ENCODE peak calls at places on chromosomes 7 and 10, in six cellular contexts. N is H1; B is PC-9; F is CD4-positive, alpha-beta memory T cell; I is A673; J is pancreas. K is an unnamed sample. For H3K36me3, the result is how much of the 10 kb centered on the place peaks cover.

GRCh38 chr7:70630647-70631457 is 501.1 kb upstream of the GALNT17 start:
- DNase-seq in F (no peak), J (no peak), N (no peak), B (no peak), I (no peak), K (no peak)

GRCh38 chr10:110410329-110411046 is 87.2 kb upstream of the DUSP5 start:
- DNase-seq in F (no peak), B (peak), J (no peak), N (no peak), I (no peak), K (no peak)

GRCh38 chr10:81838950-81839349 is 36.0 kb upstream of the NRG3 start:
- DNase-seq in B (no peak), N (peak), J (no peak), F (no peak), I (no peak), K (no peak)

GRCh38 chr7:69182596-69183467 is 415.4 kb upstream of the AUTS2 start:
- DNase-seq in B (no peak), I (no peak), N (no peak), F (no peak), J (no peak), K (no peak)

GRCh38 chr10:70673929-70674559 is 1.7 kb downstream of the ADAMTS14 start:
- DNase-seq in F (no peak), B (peak), I (no peak), J (no peak), N (no peak), K (no peak)

GRCh38 chr7:50217961-50218360 is 86.6 kb upstream of the IKZF1 start:
- DNase-seq in F (no peak), N (no peak), J (no peak), B (no peak), I (no peak), K (no peak)

GRCh38 chr10:82254237-82254636 is 379.2 kb downstream of the NRG3 start:
- DNase-seq in B (peak), J (no peak), F (no peak), N (no peak), I (no peak), K (no peak)

GRCh38 chr10:18400201-18400910 is 251.0 kb downstream of the NSUN6 start:
- DNase-seq in J (no peak), F (no peak), B (no peak), I (no peak), N (no peak), K (peak)

GRCh38 chr7:147586526-147586925 is 1004.0 kb upstream of the C7orf33 start:
- DNase-seq in N (no peak), J (no peak), B (no peak), I (no peak), F (no peak), K (no peak)

GRCh38 chr7:133971658-133972057 is 155.5 kb upstream of the LRGUK start:
- DNase-seq in F (no peak), N (no peak), B (no peak), I (no peak), J (no peak), K (no peak)

GRCh38 chr7:158074896-158075632 is 512.6 kb downstream of the PTPRN2 start:
- DNase-seq in F (no peak), N (no peak), I (no peak), B (no peak), J (peak), K (no peak)

GRCh38 chr10:29105516-29106215 is 183.2 kb upstream of the LYZL1 start:
- DNase-seq in I (no peak), B (peak), F (no peak), N (no peak), J (no peak), K (no peak)

GRCh38 chr10:28241766-28242399 is 61.0 kb downstream of the MPP7 start:
- DNase-seq in F (peak), N (no peak), I (peak), J (no peak), B (no peak), K (no peak)

GRCh38 chr7:21092923-21093702 is 306.4 kb upstream of the SP8 start:
- DNase-seq in F (no peak), B (no peak), J (no peak), N (no peak), I (no peak), K (no peak)

GRCh38 chr7:43199333-43199732 is 86.9 kb downstream of the HECW1 start:
- DNase-seq in I (peak), F (no peak), B (peak), J (no peak), N (no peak), K (no peak)

GRCh38 chr7:95407751-95408150 is 11.6 kb upstream of the PON3 start:
- DNase-seq in F (no peak), J (no peak), N (no peak), I (no peak), B (no peak), K (no peak)

GRCh38 chr7:2922866-2923265 is 78.8 kb upstream of the GNA12 start:
- DNase-seq in B (no peak), F (no peak), N (no peak), J (peak), I (no peak), K (no peak)

GRCh38 chr7:153185936-153186335 is 426.4 kb downstream of the ACTR3B start:
- DNase-seq in J (no peak), N (no peak), I (no peak), F (no peak), B (no peak), K (no peak)

GRCh38 chr10:131087464-131088215 is 223.9 kb downstream of the TCERG1L start:
- DNase-seq in I (no peak), B (no peak), J (no peak), N (no peak), F (no peak), K (no peak)

GRCh38 chr10:34722404-34722803 is 92.7 kb downstream of the PARD3 start:
- DNase-seq in J (no peak), B (no peak), N (peak), I (no peak), F (no peak), K (no peak)

GRCh38 chr7:91941450-91941849 is 788 bp downstream of the AKAP9 start:
- DNase-seq in N (no peak), B (peak), I (peak), J (no peak), F (peak), K (peak)

GRCh38 chr7:140025814-140026433 is 36.8 kb downstream of the PARP12 start:
- DNase-seq in B (no peak), N (no peak), F (no peak), J (no peak), I (no peak), K (no peak)

GRCh38 chr7:140028311-140028710 is 34.4 kb downstream of the PARP12 start:
- DNase-seq in F (no peak), N (no peak), B (no peak), I (no peak), J (no peak), K (no peak)

GRCh38 chr7:140025241-140025640 is 37.5 kb downstream of the PARP12 start:
- DNase-seq in B (no peak), I (no peak), N (no peak), J (no peak), F (no peak), K (no peak)

GRCh38 chr7:140027866-140028265 is 34.9 kb downstream of the PARP12 start:
- DNase-seq in F (no peak), B (no peak), J (no peak), I (no peak), N (no peak), K (no peak)

DNA sequence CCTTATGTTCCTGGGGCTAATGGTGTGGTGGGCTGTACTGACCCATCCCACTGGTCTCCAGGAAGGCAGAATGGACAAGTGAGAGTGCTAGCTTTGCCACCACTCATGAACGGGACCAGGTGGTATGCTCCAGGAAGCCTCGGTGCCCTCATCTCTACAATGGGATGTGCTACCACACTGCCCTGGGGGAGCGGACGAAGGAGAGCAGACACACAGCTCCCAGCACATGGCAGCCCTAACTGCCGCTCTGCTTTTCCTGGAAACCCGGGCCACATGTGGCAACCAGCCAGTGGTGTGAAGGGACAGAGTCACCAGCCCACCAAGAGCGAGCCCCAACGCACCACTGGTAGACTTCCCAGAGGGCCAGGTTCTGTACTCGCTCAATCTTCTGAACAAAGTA is 35.8 kb downstream of the PARP12 start:
- DNase-seq in J (no peak), I (no peak), N (no peak), F (no peak), B (no peak), K (no peak)
- H3K36me3 ChIP-seq in J (under half), I (under half), N (under half), F (under half), B (under half), K (under half)

GRCh38 chr7:39693812-39694211 is 70.4 kb downstream of the RALA start:
- DNase-seq in I (no peak), B (no peak), J (no peak), F (no peak), N (no peak), K (no peak)

GRCh38 chr7:39697481-39697880 is 74.1 kb downstream of the RALA start:
- DNase-seq in I (no peak), F (no peak), B (no peak), N (no peak), J (no peak), K (no peak)

GRCh38 chr7:39700165-39700564 is 76.8 kb downstream of the RALA start:
- DNase-seq in B (no peak), J (no peak), N (no peak), I (no peak), F (no peak), K (no peak)

GRCh38 chr7:39696631-39697030 is 73.3 kb downstream of the RALA start:
- DNase-seq in I (no peak), F (no peak), N (no peak), B (no peak), J (no peak), K (no peak)

DNA sequence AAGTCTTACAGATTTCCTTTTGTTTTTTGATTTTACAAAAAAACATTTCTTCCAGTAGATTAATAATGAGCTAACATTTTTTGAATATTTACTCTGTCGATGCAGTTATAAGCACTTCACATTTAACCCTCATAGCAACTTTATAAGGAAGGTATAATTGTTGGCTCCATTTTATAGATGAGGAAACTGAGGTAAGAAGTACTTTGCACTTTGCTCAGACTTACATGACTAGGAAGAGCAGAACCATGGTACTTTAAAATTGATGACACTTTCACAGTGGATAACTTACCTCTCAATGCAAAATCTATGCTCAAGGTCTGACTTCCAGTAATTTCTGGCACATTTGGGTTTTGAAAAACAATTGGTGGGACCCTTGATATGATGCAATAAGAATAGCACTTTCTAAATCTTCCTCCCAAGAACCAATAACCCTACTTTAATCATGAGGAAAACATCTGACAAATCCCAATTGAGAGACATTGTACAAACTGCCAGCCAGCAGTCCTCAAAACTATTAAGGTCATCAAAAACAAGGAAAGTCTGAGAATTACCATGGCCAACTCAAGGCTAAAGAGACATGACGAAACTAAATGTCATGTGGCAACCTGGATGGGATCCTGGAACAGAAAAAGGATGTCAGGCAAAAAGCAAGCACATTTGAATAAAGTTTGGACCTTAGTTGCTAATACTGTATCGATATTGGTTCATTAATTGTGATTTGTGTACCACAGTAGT is 72.6 kb downstream of the RALA start:
- DNase-seq in F (no peak), B (no peak), I (no peak), J (no peak), N (no peak), K (no peak)
- H3K36me3 ChIP-seq in F (under half), B (under half), I (under half), J (under half), N (under half), K (under half)

DNA sequence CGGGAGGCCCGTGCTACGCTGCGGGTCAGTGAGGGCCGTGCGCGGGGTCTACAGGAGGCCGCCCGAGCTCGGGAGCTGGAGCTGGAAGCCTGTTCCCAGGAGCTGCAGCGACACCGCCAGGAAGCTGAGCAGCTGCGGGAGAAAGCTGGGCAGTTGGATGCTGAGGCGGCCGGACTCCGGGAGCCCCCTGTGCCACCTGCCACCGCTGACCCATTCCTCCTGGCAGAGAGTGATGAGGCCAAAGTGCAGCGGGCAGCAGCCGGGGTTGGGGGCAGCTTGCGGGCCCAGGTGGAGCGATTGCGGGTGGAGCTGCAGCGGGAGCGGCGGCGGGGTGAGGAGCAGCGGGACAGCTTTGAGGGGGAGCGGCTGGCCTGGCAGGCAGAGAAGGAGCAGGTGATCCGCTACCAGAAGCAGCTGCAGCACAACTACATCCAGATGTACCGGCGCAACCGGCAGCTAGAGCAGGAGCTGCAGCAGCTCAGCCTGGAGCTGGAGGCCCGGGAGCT is 7.0 kb downstream of the LZTS2 start:
- DNase-seq in J (peak), I (no peak), B (no peak), N (no peak), F (no peak), K (no peak)
- H3K36me3 ChIP-seq in J (under half), I (under half), B (under half), N (under half), F (under half), K (under half)

DNA sequence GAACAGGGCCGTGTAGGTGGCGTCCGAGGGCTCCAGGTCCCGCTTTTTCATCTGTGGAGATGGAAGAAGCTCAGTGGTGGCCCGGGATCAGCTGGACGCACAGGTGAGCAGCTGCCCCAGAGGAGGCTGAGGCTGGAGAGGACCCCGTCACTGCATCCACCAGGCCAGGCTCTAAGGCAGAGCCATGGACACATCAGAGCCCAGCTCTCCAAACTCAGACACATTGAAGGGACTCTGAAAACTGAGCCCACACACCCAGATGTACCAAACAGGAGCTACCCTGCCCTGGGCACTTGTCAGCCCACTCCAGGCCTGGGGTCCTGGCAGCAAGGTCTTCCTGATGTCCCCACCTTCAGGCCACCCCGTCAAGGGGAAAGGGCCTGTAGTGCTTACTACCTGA is 8.8 kb downstream of the PTCD1 start:
- DNase-seq in J (no peak), I (no peak), F (no peak), N (no peak), B (no peak), K (no peak)
- H3K36me3 ChIP-seq in J (under half), I (under half), F (under half), N (under half), B (under half), K (under half)

GRCh38 chr7:99366646-99367045 is 7.9 kb upstream of the ARPC1B start:
- DNase-seq in B (no peak), J (no peak), I (no peak), N (no peak), F (no peak), K (no peak)

GRCh38 chr7:99362801-99363200 is 11.7 kb upstream of the ARPC1B start:
- DNase-seq in J (no peak), F (no peak), I (no peak), N (no peak), B (no peak), K (no peak)

GRCh38 chr7:99368750-99369389 is 5.7 kb upstream of the ARPC1B start:
- DNase-seq in B (no peak), I (peak), N (no peak), J (no peak), F (no peak), K (no peak)

GRCh38 chr7:99363286-99363685 is 11.2 kb upstream of the ARPC1B start:
- DNase-seq in J (no peak), B (no peak), F (no peak), I (no peak), N (no peak), K (no peak)

DNA sequence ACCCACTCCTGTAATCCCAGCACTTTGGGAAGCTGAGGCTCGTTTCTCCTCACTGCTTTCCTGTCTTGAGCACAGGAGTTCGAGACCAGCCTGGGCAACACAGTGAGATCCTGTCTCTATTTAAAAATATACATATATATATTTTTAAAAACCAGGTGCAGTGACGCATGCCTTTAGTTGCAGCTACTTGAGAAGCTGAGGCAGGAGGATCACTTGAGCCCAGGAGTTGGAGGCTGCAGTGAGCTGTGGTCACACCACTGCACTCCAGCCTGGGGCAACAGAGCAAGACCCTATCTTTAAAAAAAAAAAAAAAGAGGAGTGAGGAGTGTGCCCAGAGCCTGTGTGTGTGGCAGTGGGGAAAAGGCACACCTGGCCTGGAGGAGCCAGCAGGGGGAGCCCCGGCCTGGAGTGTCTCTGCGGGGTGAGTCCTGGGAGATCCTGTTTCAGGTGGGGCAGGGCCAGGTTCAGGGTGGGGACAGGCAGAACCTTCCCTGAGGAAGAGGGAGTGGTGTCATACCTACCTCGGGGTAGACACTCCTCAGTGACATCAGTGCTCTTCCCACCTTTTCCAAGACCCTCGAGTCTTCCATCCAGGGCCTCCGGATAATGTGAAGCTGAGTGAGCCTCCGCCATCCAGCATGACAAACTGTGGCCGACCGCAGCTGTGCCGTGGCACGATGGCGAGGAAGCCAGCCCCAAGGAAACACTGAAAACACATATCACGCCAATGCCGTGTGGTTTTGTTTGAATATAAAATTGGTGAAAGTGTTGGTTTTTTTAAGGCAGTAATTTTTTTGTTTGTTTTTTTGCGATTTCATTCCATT is 9.0 kb upstream of the ARPC1B start:
- DNase-seq in F (peak), B (peak), J (peak), N (peak), I (peak), K (no peak)
- H3K36me3 ChIP-seq in F (under half), B (under half), J (under half), N (under half), I (under half), K (under half)

GRCh38 chr10:116292493-116292892 is 19.5 kb upstream of the GFRA1 start:
- DNase-seq in I (no peak), J (no peak), N (no peak), B (no peak), F (no peak), K (no peak)
- H3K36me3 ChIP-seq in I (under half), J (under half), N (under half), B (under half), F (under half), K (under half)

GRCh38 chr10:125079091-125079600 is 81.2 kb downstream of the CTBP2 start:
- DNase-seq in F (no peak), N (no peak), J (peak), I (no peak), B (no peak), K (no peak)
- H3K36me3 ChIP-seq in F (under half), N (under half), J (under half), I (under half), B (under half), K (under half)

GRCh38 chr7:102253973-102254370 is 32.7 kb upstream of the SH2B2 start:
- DNase-seq in B (no peak), J (no peak), N (no peak), I (no peak), F (no peak), K (no peak)

GRCh38 chr7:102254521-102254920 is 32.1 kb upstream of the SH2B2 start:
- DNase-seq in B (no peak), F (no peak), N (no peak), J (peak), I (no peak), K (no peak)

GRCh38 chr7:102253076-102253972 is 33.3 kb upstream of the SH2B2 start:
- DNase-seq in F (no peak), J (peak), B (no peak), N (no peak), I (no peak), K (no peak)

GRCh38 chr7:102255916-102256315 is 30.8 kb upstream of the SH2B2 start:
- DNase-seq in I (no peak), N (no peak), F (no peak), B (no peak), J (peak), K (no peak)

DNA sequence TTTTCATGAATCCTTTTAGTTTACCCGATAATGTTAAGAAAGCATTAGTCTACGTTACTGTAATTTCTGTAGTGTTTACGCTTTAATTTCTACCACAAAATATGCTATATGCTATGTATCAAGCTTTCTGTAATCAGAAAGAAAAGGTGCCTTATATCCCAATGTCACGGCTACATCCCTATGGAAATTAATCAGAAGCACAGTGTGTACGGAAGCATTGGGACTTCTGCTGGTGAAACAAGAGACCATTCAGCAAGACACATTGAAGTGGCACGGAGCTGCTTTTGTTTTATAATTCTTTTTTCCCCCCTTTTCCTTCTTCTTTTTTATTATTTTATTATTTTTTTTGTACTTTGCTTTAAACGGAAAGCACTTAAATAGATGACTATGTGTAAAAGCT is 31.2 kb upstream of the SH2B2 start:
- DNase-seq in J (no peak), B (no peak), F (no peak), I (no peak), N (no peak), K (no peak)
- H3K36me3 ChIP-seq in J (under half), B (under half), F (under half), I (under half), N (under half), K (under half)

K was measured in GM06990.